ENCODE peak calls at places on chromosome 9, in nine cellular contexts. O is body of pancreas; V is heart right ventricle; G is astrocyte; F is keratinocyte; H is kidney; U is NT2/D1; X is CD8-positive, alpha-beta memory T cell; N is neural progenitor cell. D is an unnamed sample.

GRCh38 chr9:18976368-18977238 is 56.4 kb downstream of the SAXO1 start:
- DNase-seq in G (peak; percentile 96), X (no peak), U (no peak), V (no peak), F (no peak), O (no peak), H (no peak), N (no peak), D (no peak)

GRCh38 chr9:135098400-135099105 is 11.1 kb downstream of the OLFM1 start:
- DNase-seq in G (no peak), X (no peak), F (no peak), V (no peak), N (peak; percentile 90), H (no peak), U (no peak), O (no peak), D (no peak)

GRCh38 chr9:110758201-110758600 is 89.6 kb downstream of the MUSK start:
- DNase-seq in H (no peak), G (no peak), O (no peak), N (no peak), U (no peak), X (no peak), F (no peak), V (no peak), D (no peak)

GRCh38 chr9:30198463-30199309 is 2185.8 kb upstream of the ACO1 start:
- DNase-seq in F (no peak), H (no peak), G (no peak), V (no peak), O (no peak), X (no peak), N (no peak), U (no peak), D (no peak)

GRCh38 chr9:33778700-33779351 is 16.5 kb upstream of the PRSS3 start:
- DNase-seq in V (peak; percentile 27), F (no peak), X (peak; percentile 26), U (peak; percentile 50), N (peak; percentile 70), H (no peak), O (peak; percentile 66), G (peak; percentile 19), D (no peak)

GRCh38 chr9:112487008-112487798 is 576 bp downstream of the KIAA1958 start:
- DNase-seq in O (peak; percentile 64), U (peak; percentile 6), N (peak; percentile 87), H (peak; percentile 89), V (peak; percentile 40), F (no peak), X (peak; percentile 27), G (peak; percentile 42), D (peak; percentile 75)

GRCh38 chr9:9352877-9353481 is 1259.8 kb downstream of the PTPRD start:
- DNase-seq in F (no peak), O (peak; percentile 11), N (peak; percentile 36), H (no peak), G (no peak), U (no peak), V (no peak), X (no peak), D (no peak)

GRCh38 chr9:79731483-79731882 is 159.7 kb downstream of the TLE4 start:
- DNase-seq in X (no peak), G (no peak), F (peak; percentile 1), H (no peak), N (no peak), V (no peak), O (no peak), U (no peak), D (no peak)

GRCh38 chr9:137454145-137454505 is 5.0 kb downstream of the NSMF start:
- DNase-seq in O (peak; percentile 44), X (no peak), F (no peak), V (peak; percentile 42), N (peak; percentile 85), H (peak; percentile 92), U (no peak), G (no peak), D (peak; percentile 9)

GRCh38 chr9:37293664-37294524 is 128.6 kb upstream of the GRHPR start:
- DNase-seq in H (no peak), U (no peak), F (no peak), V (no peak), N (peak; percentile 11), G (no peak), O (no peak), X (no peak), D (no peak)

GRCh38 chr9:135321580-135321979 is 158.0 kb upstream of the PPP1R26 start:
- DNase-seq in V (no peak), X (no peak), O (no peak), H (no peak), G (no peak), N (no peak), U (no peak), F (no peak), D (no peak)

GRCh38 chr9:69066955-69067354 is 31.4 kb downstream of the FXN start:
- DNase-seq in F (no peak), U (no peak), H (no peak), V (no peak), O (no peak), G (no peak), N (no peak), X (no peak), D (no peak)

GRCh38 chr9:130890869-130891698 is 5.5 kb downstream of the QRFP start:
- DNase-seq in G (no peak), H (peak; percentile 49), O (no peak), V (no peak), F (no peak), X (no peak), U (no peak), N (no peak), D (no peak)

GRCh38 chr9:4400731-4401130 is 89.5 kb upstream of the SLC1A1 start:
- DNase-seq in O (no peak), V (no peak), U (no peak), X (no peak), H (no peak), N (no peak), G (no peak), F (no peak), D (no peak)

GRCh38 chr9:134455951-134456739 is 129.9 kb downstream of the RXRA start:
- DNase-seq in F (peak; percentile 80), O (peak; percentile 69), G (peak; percentile 98), X (peak; percentile 66), H (peak; percentile 96), U (no peak), N (no peak), V (peak; percentile 91), D (peak; percentile 77)

GRCh38 chr9:107847977-107848376 is 358.4 kb upstream of the KLF4 start:
- DNase-seq in F (no peak), V (no peak), H (no peak), X (no peak), O (no peak), U (no peak), N (no peak), G (peak; percentile 29), D (no peak)

DNA sequence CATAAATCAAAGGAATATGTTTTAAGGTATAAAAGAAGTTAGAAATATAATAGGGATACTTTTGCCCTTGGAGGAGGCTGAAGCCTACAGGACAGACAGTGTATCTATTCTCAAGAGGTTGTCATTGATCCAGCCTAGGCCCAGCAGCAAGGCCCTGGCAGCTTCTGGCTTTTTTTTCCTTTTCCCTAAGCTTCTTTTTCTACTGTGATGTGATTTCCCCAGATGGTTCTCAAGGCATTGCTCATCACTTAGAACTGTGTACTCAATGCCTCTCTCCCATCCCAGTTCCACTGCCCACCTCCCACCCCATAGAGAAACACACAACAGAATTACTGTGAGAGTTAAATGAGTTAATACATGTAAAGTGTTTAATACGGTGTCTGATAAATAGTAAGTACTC is 88.6 kb downstream of the SLC44A1 start:
- DNase-seq in H (no peak), O (no peak), X (no peak), F (no peak), G (peak; percentile 27), U (no peak), V (no peak), N (no peak), D (no peak)
- H3K4me1 ChIP-seq in H (peaks cover 2% of the 10 kb centered on the region), O (peaks cover 7% of the 10 kb centered on the region), X (no peaks in the 10 kb centered on the region), F (peaks cover 5% of the 10 kb centered on the region), G (peaks cover 6% of the 10 kb centered on the region), U (no peaks in the 10 kb centered on the region), V (peaks cover 6% of the 10 kb centered on the region), N (peaks cover 5% of the 10 kb centered on the region), D (no peaks in the 10 kb centered on the region)

GRCh38 chr9:129209109-129209508 is 31.0 kb upstream of the IER5L start:
- DNase-seq in N (no peak), O (no peak), X (no peak), H (no peak), V (no peak), F (no peak), G (no peak), U (no peak), D (no peak)
- H3K4me1 ChIP-seq in N (peaks cover 18% of the 10 kb centered on the region), O (no peaks in the 10 kb centered on the region), X (peaks cover 36% of the 10 kb centered on the region), H (no peaks in the 10 kb centered on the region), V (no peaks in the 10 kb centered on the region), F (peaks cover 6% of the 10 kb centered on the region), G (no peaks in the 10 kb centered on the region), U (peaks cover 15% of the 10 kb centered on the region), D (no peaks in the 10 kb centered on the region)

DNA sequence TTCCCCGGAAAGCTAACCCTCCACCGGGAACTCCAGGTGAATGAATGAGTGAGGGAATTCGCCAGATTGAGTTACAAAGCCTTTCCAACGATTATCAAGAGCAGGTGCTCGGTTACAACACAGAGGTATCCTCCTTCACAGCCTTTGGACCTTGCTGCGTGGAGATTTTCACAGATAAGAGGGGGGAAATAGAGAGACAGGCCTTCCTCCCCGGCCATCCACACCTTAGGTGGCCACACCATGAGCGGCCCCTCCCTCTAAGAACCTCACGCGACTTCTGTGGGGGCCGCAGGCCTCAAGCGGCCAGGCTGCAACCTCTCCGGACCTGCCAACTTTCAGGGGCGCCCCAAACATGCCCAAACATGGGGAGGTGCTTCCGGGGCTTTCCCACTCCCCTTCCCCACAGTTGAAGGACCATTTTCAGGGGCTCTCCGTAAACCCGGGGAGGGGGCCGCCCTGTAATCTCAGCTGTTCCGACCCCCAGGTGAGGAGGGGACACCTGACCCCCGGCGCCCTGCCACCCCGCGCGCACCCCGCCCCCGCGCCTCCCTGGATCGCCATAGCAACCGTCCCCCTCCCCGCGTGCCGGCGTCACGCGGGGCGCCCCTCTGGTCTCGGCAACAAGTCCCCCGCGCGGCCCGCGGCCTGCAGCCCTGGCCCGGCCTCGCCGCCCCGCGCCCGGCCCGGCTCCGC is 603 bp downstream of the DENND1A start:
- DNase-seq in V (no peak), G (no peak), U (no peak), O (peak; percentile 13), H (no peak), X (peak; percentile 8), N (peak; percentile 35), F (no peak), D (no peak)
- H3K4me1 ChIP-seq in V (peaks cover 31% of the 10 kb centered on the region), G (peaks cover 17% of the 10 kb centered on the region), U (peaks cover 9% of the 10 kb centered on the region), O (peaks cover 24% of the 10 kb centered on the region), H (peaks cover 13% of the 10 kb centered on the region), X (peaks cover 25% of the 10 kb centered on the region), N (peaks cover 53% of the 10 kb centered on the region), F (peaks cover 20% of the 10 kb centered on the region), D (peaks cover 2% of the 10 kb centered on the region)

DNA sequence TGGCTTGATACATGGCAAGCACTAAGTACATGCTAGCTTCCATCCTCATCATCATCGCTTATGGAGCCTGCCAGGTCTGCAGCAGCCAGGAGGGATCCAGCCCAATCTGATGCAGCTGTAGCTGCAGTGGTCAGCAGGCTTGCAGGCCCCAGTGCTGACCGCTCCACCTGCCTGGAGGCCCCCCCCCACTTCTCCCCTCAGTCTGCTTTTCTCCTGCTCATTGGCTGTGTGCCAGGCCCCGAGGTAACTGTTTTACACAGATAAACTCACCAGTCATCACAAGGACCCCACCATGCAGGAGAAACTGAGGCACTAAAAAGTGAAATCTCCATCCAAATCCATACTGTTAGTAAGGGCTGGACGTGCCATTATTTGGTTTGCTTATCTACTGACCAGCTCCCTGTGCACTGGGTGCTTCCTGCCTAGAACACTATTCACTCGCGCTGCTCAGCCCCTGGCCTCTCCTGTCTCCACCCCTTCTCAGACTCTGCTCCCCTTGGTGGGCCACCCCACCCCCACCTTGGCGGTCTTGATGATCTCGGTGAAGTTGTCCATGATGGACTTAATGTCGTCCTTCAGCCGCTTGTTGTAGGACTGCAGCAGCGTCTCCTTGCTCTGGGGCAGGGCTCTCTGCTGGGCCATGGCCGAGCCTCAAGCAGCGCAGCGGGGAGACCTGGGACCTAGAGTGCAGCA is 1.8 kb downstream of the MED22 start:
- DNase-seq in G (no peak), X (no peak), V (no peak), N (no peak), H (peak; percentile 75), F (no peak), U (no peak), O (no peak), D (no peak)
- H3K4me1 ChIP-seq in G (peaks cover 23% of the 10 kb centered on the region), X (peaks cover 29% of the 10 kb centered on the region), V (peaks cover 30% of the 10 kb centered on the region), N (peaks cover 15% of the 10 kb centered on the region), H (peaks cover 19% of the 10 kb centered on the region), F (peaks cover 19% of the 10 kb centered on the region), U (peaks cover 30% of the 10 kb centered on the region), O (peaks cover 27% of the 10 kb centered on the region), D (peaks cover 6% of the 10 kb centered on the region)

D was measured in ascending aorta.